ENCODE peak calls at places on chromosomes 13 and 19, in ten cellular contexts. A, X, M, S, P, N, E, Q, L and K are unnamed samples.

GRCh38 chr13:40518481-40518882 is 148.0 kb downstream of the FOXO1 start:
- DNase-seq in N (peak; percentile 74), P (no peak), Q (no peak), S (no peak), E (peak; percentile 52), X (no peak), A (no peak), L (no peak), M (no peak), K (no peak)

GRCh38 chr19:17648097-17648660 is 40.0 kb downstream of the UNC13A start:
- DNase-seq in A (no peak), M (no peak), Q (no peak), X (no peak), P (no peak), E (no peak), S (no peak), L (peak; percentile 70), N (no peak), K (peak; percentile 27)

GRCh38 chr13:51683537-51684050 is 99.3 kb downstream of the WDFY2 start:
- DNase-seq in A (no peak), Q (no peak), E (no peak), X (no peak), L (no peak), P (no peak), S (no peak), M (no peak), N (no peak), K (no peak)

GRCh38 chr13:22050951-22051563 is 380.2 kb downstream of the FGF9 start:
- DNase-seq in Q (no peak), S (no peak), M (no peak), N (no peak), P (no peak), A (no peak), E (no peak), L (no peak), X (no peak), K (peak; percentile 25)

GRCh38 chr13:51795419-51795818 is 8.5 kb downstream of the DHRS12 start:
- DNase-seq in Q (no peak), X (no peak), A (no peak), N (no peak), L (no peak), S (no peak), M (no peak), P (no peak), E (no peak), K (no peak)

GRCh38 chr13:73368608-73369007 is 309.8 kb downstream of the KLF5 start:
- DNase-seq in L (no peak), Q (no peak), N (no peak), S (no peak), M (no peak), E (no peak), X (no peak), A (no peak), P (peak; percentile 17), K (no peak)

GRCh38 chr13:59112375-59112774 is 1051.4 kb downstream of the DIAPH3 start:
- DNase-seq in S (no peak), N (no peak), A (no peak), Q (peak; percentile 13), E (no peak), X (peak; percentile 99), M (no peak), L (no peak), P (no peak), K (no peak)

GRCh38 chr13:93304868-93305613 is 78.4 kb downstream of the GPC6 start:
- DNase-seq in M (no peak), A (no peak), L (no peak), Q (no peak), P (no peak), X (no peak), N (no peak), E (no peak), S (no peak), K (no peak)

GRCh38 chr13:49791753-49792549 is 531 bp downstream of the KPNA3 start:
- DNase-seq in N (peak; percentile 57), M (peak; percentile 45), P (peak; percentile 17), S (no peak), Q (peak; percentile 44), E (peak; percentile 62), X (peak; percentile 36), L (peak; percentile 52), A (peak; percentile 37), K (peak; percentile 61)

GRCh38 chr19:31450696-31451095 is 101.5 kb upstream of the TSHZ3 start:
- DNase-seq in P (no peak), X (no peak), E (no peak), N (no peak), L (no peak), A (no peak), M (no peak), Q (no peak), S (no peak), K (no peak)

DNA sequence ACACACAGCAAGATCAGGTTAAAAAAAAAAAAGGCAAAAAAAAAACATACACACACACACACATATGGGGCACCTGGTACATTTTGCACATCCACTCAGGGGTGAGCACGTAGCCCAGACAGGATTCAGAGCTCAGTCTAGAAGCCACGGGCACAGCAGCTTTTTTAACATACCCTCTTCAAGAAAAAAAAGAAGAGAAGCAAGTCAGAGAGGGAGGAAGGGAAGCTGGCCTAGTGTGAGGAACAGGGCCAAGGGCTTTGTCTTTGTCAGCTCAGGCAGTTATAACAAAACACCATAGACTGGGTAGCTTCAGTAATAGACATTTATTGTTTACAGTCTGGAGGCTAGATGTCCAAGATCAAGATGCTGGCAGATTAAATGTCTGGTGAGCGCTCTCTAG is 2.3 kb upstream of the TPM4 start:
- DNase-seq in M (no peak), P (peak; percentile 49), S (no peak), L (no peak), X (no peak), Q (no peak), A (no peak), E (no peak), N (no peak), K (no peak)
- H3K4me1 ChIP-seq in M (no peaks in the 10 kb centered on the region), P (peaks cover 13% of the 10 kb centered on the region), S (peaks cover 37% of the 10 kb centered on the region), L (peaks cover 49% of the 10 kb centered on the region), X (peaks cover 6% of the 10 kb centered on the region), Q (peaks cover 15% of the 10 kb centered on the region), A (peaks cover 5% of the 10 kb centered on the region), E (no peaks in the 10 kb centered on the region), N (peaks cover 27% of the 10 kb centered on the region), K (peaks cover 34% of the 10 kb centered on the region)

DNA sequence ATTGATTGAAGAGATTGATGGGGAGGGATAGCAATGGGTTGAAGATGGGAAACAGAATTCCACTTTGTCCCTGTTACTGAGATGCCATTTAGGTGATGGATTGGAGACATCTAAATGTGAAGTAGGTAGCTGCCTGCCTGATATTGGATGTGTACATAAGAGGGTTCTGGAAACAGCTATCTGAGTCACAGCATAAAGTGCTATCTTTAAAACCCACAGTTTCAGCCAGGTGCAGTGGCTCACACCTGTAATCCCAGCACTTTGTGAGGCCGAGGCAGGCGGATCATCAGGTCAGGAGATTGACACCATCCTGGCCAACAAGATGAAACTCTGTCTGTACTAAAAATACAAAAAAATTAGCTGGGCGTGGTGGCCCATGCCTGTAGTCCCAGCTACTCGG is 72.6 kb downstream of the DNAJC3 start:
- DNase-seq in L (no peak), Q (no peak), A (no peak), X (no peak), N (no peak), S (no peak), P (no peak), E (no peak), M (no peak), K (no peak)
- TF ChIP-seq POLR2A in L (no peak), Q (no peak), A (no peak), X (no peak), N (no peak), S (no peak), P (no peak), E (no peak), M (no peak), K (no peak)

GRCh38 chr19:8519388-8519787 is 5.4 kb upstream of the ZNF414 start:
- DNase-seq in X (no peak), A (no peak), P (no peak), Q (no peak), N (no peak), L (no peak), E (no peak), S (no peak), M (no peak), K (no peak)
- H3K4me1 ChIP-seq in X (peaks cover 4% of the 10 kb centered on the region), A (peaks cover 3% of the 10 kb centered on the region), P (no peaks in the 10 kb centered on the region), Q (no peaks in the 10 kb centered on the region), N (peaks cover 4% of the 10 kb centered on the region), L (peaks cover 21% of the 10 kb centered on the region), E (no peaks in the 10 kb centered on the region), S (peaks cover 3% of the 10 kb centered on the region), M (no peaks in the 10 kb centered on the region), K (no peaks in the 10 kb centered on the region)

DNA sequence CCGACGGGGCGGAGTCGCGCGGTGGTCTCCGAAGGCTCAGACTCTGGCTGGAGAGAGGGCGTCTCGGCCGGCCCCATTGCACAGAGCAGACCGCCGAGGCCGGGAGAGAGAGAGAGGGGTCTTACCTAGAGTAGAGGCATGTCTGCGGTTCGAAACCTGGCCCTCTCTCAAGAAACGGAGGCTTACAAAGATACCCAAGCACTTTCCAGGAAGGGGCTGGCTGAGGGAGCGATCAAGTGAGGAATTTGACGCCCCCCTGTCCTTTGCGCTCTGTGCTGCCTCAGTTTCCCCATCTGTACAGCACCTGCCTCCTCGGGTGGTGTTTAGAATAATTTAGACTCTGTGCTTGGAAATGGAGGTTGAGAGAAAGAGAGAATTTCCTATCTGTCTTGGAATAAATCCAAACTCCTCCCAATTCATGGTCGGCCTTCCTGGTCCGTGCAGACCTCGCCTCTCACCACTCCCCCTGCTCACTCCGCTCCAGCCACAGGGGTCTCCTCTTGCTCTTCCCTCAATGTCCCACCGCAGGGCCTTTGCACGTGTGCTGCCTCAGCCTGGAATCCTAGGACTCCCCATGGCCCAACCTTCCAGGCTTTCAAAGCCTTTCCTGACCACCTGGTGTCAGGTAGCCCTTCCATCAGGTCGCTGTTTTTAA is 659 bp upstream of the ISOC2 start:
- DNase-seq in S (no peak), M (no peak), L (peak; percentile 77), N (no peak), Q (no peak), P (no peak), X (peak; percentile 33), A (no peak), E (no peak), K (no peak)
- TF ChIP-seq POLR2A in S (peak; percentile 90), M (peak; percentile 19), L (peak; percentile 70), N (no peak), Q (no peak), P (peak; percentile 47), X (no peak), A (peak; percentile 31), E (no peak), K (no peak)

GRCh38 chr13:39481493-39481892 is 121.5 kb downstream of the LHFPL6 start:
- DNase-seq in A (no peak), L (no peak), P (no peak), S (no peak), E (no peak), N (no peak), X (no peak), M (no peak), Q (peak; percentile 28), K (no peak)
- H3K4me1 ChIP-seq in A (peaks cover 3% of the 10 kb centered on the region), L (no peaks in the 10 kb centered on the region), P (no peaks in the 10 kb centered on the region), S (no peaks in the 10 kb centered on the region), E (no peaks in the 10 kb centered on the region), N (no peaks in the 10 kb centered on the region), X (peaks cover 11% of the 10 kb centered on the region), M (peaks cover 6% of the 10 kb centered on the region), Q (peaks cover 20% of the 10 kb centered on the region), K (peaks cover 8% of the 10 kb centered on the region)

GRCh38 chr19:52188822-52189744 is 769 bp upstream of the PPP2R1A start:
- DNase-seq in P (peak; percentile 70), A (no peak), L (no peak), N (no peak), M (no peak), X (no peak), S (no peak), Q (no peak), E (peak; percentile 78), K (no peak)
- TF ChIP-seq POLR2A in P (peak; percentile 86), A (peak; percentile 64), L (no peak), N (no peak), M (peak; percentile 10), X (no peak), S (peak; percentile 91), Q (no peak), E (no peak), K (peak; percentile 63)